ENCODE peak calls at places on chromosomes 11 and 22, in seven cellular contexts. One of them, this sample, is unnamed.

GRCh38 chr11:86663741-86664140 is 8.7 kb downstream of the ME3 start:
- DNase-seq in IMR-90: no peak
- DNase-seq in uterus: no peak
- DNase-seq in mesendoderm: no peak
- DNase-seq in HCT116: no peak
- DNase-seq in PC-9: no peak
- DNase-seq in AG04450: no peak
- DNase-seq in this sample: no peak

GRCh38 chr11:45052361-45052760 is 94.1 kb upstream of the PRDM11 start:
- DNase-seq in IMR-90: no peak
- DNase-seq in uterus: no peak
- DNase-seq in mesendoderm: no peak
- DNase-seq in HCT116: no peak
- DNase-seq in PC-9: no peak
- DNase-seq in AG04450: no peak
- DNase-seq in this sample: no peak

GRCh38 chr11:617248-617911 is 1.6 kb upstream of the IRF7 start:
- DNase-seq in IMR-90: no peak
- DNase-seq in uterus: peak
- DNase-seq in mesendoderm: no peak
- DNase-seq in HCT116: no peak
- DNase-seq in PC-9: no peak
- DNase-seq in AG04450: no peak
- DNase-seq in this sample: no peak

GRCh38 chr11:28674432-28675076 is 566.4 kb downstream of the METTL15 start:
- DNase-seq in IMR-90: peak
- DNase-seq in uterus: no peak
- DNase-seq in mesendoderm: peak
- DNase-seq in HCT116: peak
- DNase-seq in PC-9: peak
- DNase-seq in AG04450: no peak
- DNase-seq in this sample: no peak

GRCh38 chr11:106642331-106642730 is 375.9 kb downstream of the GUCY1A2 start:
- DNase-seq in IMR-90: peak
- DNase-seq in uterus: no peak
- DNase-seq in mesendoderm: no peak
- DNase-seq in HCT116: no peak
- DNase-seq in PC-9: no peak
- DNase-seq in AG04450: peak
- DNase-seq in this sample: no peak

GRCh38 chr22:45552580-45553332 is 50.1 kb downstream of the FBLN1 start:
- DNase-seq in IMR-90: peak
- DNase-seq in uterus: peak
- DNase-seq in mesendoderm: no peak
- DNase-seq in HCT116: no peak
- DNase-seq in PC-9: no peak
- DNase-seq in AG04450: peak
- DNase-seq in this sample: no peak

GRCh38 chr22:19942071-19942885 is 660 bp upstream of the TXNRD2 start:
- DNase-seq in IMR-90: peak
- DNase-seq in uterus: peak
- DNase-seq in mesendoderm: no peak
- DNase-seq in HCT116: no peak
- DNase-seq in PC-9: no peak
- DNase-seq in AG04450: no peak
- DNase-seq in this sample: peak

GRCh38 chr11:61817471-61818202 is 834 bp upstream of the FADS1 start:
- DNase-seq in IMR-90: no peak
- DNase-seq in uterus: no peak
- DNase-seq in mesendoderm: peak
- DNase-seq in HCT116: no peak
- DNase-seq in PC-9: no peak
- DNase-seq in AG04450: no peak
- DNase-seq in this sample: no peak

GRCh38 chr11:120316880-120317688 is 8.0 kb upstream of the TLCD5 start:
- DNase-seq in IMR-90: peak
- DNase-seq in uterus: peak
- DNase-seq in mesendoderm: peak
- DNase-seq in HCT116: no peak
- DNase-seq in PC-9: peak
- DNase-seq in AG04450: no peak
- DNase-seq in this sample: no peak

GRCh38 chr11:112655386-112655785 is 305.8 kb upstream of the NCAM1 start:
- DNase-seq in IMR-90: peak
- DNase-seq in uterus: peak
- DNase-seq in mesendoderm: peak
- DNase-seq in HCT116: no peak
- DNase-seq in PC-9: no peak
- DNase-seq in AG04450: no peak
- DNase-seq in this sample: no peak

GRCh38 chr11:35548925-35549561 is 23.6 kb upstream of the PAMR1 start:
- DNase-seq in IMR-90: peak
- DNase-seq in uterus: no peak
- DNase-seq in mesendoderm: peak
- DNase-seq in HCT116: no peak
- DNase-seq in PC-9: no peak
- DNase-seq in AG04450: no peak
- DNase-seq in this sample: no peak

GRCh38 chr11:134667175-134667500 is 255.1 kb upstream of the B3GAT1 start:
- DNase-seq in IMR-90: no peak
- DNase-seq in uterus: no peak
- DNase-seq in mesendoderm: no peak
- DNase-seq in HCT116: no peak
- DNase-seq in PC-9: no peak
- DNase-seq in AG04450: no peak
- DNase-seq in this sample: no peak

GRCh38 chr22:22092974-22093373 is 110.4 kb upstream of the TOP3B start:
- DNase-seq in IMR-90: no peak
- DNase-seq in uterus: no peak
- DNase-seq in mesendoderm: no peak
- DNase-seq in HCT116: no peak
- DNase-seq in PC-9: no peak
- DNase-seq in AG04450: no peak
- DNase-seq in this sample: no peak

GRCh38 chr11:125952559-125952958 is 6.7 kb downstream of the VSIG10L2 start:
- DNase-seq in IMR-90: no peak
- DNase-seq in uterus: no peak
- DNase-seq in mesendoderm: no peak
- DNase-seq in HCT116: no peak
- DNase-seq in PC-9: no peak
- DNase-seq in AG04450: no peak
- DNase-seq in this sample: no peak

GRCh38 chr11:125953401-125953935 is 7.6 kb downstream of the VSIG10L2 start:
- DNase-seq in IMR-90: no peak
- DNase-seq in uterus: no peak
- DNase-seq in mesendoderm: no peak
- DNase-seq in HCT116: no peak
- DNase-seq in PC-9: no peak
- DNase-seq in AG04450: no peak
- DNase-seq in this sample: no peak

GRCh38 chr11:125954123-125954944 is 8.5 kb downstream of the VSIG10L2 start:
- DNase-seq in IMR-90: no peak
- DNase-seq in uterus: no peak
- DNase-seq in mesendoderm: no peak
- DNase-seq in HCT116: no peak
- DNase-seq in PC-9: no peak
- DNase-seq in AG04450: no peak
- DNase-seq in this sample: no peak

GRCh38 chr11:125951731-125952130 is 5.9 kb downstream of the VSIG10L2 start:
- DNase-seq in IMR-90: no peak
- DNase-seq in uterus: peak
- DNase-seq in mesendoderm: no peak
- DNase-seq in HCT116: no peak
- DNase-seq in PC-9: no peak
- DNase-seq in AG04450: no peak
- DNase-seq in this sample: no peak

GRCh38 chr11:125952973-125953372 is 7.1 kb downstream of the VSIG10L2 start:
- DNase-seq in IMR-90: no peak
- DNase-seq in uterus: peak
- DNase-seq in mesendoderm: no peak
- DNase-seq in HCT116: no peak
- DNase-seq in PC-9: peak
- DNase-seq in AG04450: no peak
- DNase-seq in this sample: no peak
- H3K27ac ChIP-seq in IMR-90: no peak
- H3K27ac ChIP-seq in uterus: peak
- H3K27ac ChIP-seq in mesendoderm: no peak
- H3K27ac ChIP-seq in HCT116: no peak
- H3K27ac ChIP-seq in PC-9: no peak
- H3K27ac ChIP-seq in AG04450: no peak
- H3K27ac ChIP-seq in this sample: no peak

GRCh38 chr11:94151311-94151710 is 22.7 kb downstream of the PANX1 start:
- DNase-seq in IMR-90: no peak
- DNase-seq in uterus: no peak
- DNase-seq in mesendoderm: no peak
- DNase-seq in HCT116: no peak
- DNase-seq in PC-9: no peak
- DNase-seq in AG04450: no peak
- DNase-seq in this sample: no peak

GRCh38 chr11:94151903-94152677 is 23.4 kb downstream of the PANX1 start:
- DNase-seq in IMR-90: peak
- DNase-seq in uterus: no peak
- DNase-seq in mesendoderm: peak
- DNase-seq in HCT116: peak
- DNase-seq in PC-9: peak
- DNase-seq in AG04450: no peak
- DNase-seq in this sample: peak

GRCh38 chr11:94150056-94150455 is 21.4 kb downstream of the PANX1 start:
- DNase-seq in IMR-90: no peak
- DNase-seq in uterus: no peak
- DNase-seq in mesendoderm: no peak
- DNase-seq in HCT116: no peak
- DNase-seq in PC-9: no peak
- DNase-seq in AG04450: no peak
- DNase-seq in this sample: no peak

GRCh38 chr11:94149435-94149834 is 20.8 kb downstream of the PANX1 start:
- DNase-seq in IMR-90: peak
- DNase-seq in uterus: no peak
- DNase-seq in mesendoderm: no peak
- DNase-seq in HCT116: no peak
- DNase-seq in PC-9: no peak
- DNase-seq in AG04450: peak
- DNase-seq in this sample: no peak

DNA sequence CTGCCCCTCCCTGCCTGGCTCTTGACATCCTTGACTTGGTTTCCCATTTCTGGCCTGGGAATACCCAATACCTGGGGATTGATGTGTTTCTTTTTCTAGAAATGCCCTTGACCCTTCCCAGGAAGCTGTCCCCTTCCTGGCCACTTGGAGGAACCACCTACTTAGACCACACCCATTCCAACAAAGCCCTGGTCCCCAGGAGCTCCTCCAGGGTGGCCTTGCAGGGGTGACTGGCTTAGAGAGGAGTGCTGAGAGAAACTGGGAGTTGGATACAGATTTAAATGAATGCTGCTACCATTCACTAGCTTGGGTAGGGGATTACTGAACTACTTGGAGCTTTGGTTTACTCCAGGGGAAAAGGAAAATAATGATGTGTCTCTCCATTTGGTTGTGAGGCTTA is 22.1 kb downstream of the PANX1 start:
- DNase-seq in IMR-90: no peak
- DNase-seq in uterus: no peak
- DNase-seq in mesendoderm: no peak
- DNase-seq in HCT116: no peak
- DNase-seq in PC-9: no peak
- DNase-seq in AG04450: no peak
- DNase-seq in this sample: no peak
- H3K27ac ChIP-seq in IMR-90: no peak
- H3K27ac ChIP-seq in uterus: no peak
- H3K27ac ChIP-seq in mesendoderm: no peak
- H3K27ac ChIP-seq in HCT116: no peak
- H3K27ac ChIP-seq in PC-9: peak
- H3K27ac ChIP-seq in AG04450: no peak
- H3K27ac ChIP-seq in this sample: no peak

DNA sequence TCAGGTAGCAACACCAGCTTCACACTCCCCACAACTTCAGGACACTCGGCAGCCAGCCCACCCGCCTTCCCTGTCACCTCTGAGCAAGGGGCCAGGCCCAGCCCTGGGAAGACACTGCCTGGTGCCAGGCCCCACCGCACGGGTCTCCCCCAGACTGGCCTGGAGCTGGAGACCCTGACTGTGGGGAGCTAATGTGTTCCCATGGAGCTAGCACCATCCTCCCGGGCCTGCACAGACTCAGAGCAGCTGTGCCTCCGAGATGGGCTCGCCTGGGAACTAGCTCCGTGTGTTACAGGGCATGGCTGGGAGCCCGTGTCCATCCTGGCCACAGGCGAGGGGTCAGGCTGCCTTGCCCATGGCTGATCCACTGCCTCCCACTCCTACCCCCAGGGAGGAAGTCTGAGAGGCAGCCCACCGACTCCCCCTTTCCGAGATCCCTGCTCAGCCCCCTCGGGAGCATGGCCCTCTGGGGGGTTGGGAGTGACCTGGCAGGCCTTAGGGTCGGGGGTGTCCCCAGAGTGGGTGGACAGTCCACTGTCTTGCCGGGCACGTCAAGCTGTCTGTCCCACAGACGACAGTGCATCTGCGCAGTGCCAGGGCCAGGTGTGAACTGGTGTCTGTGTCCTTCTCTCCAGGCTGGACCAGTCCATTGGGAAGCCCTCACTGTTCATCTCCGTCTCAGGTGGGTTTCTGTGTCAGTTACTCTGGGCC is 76.7 kb upstream of the KCNQ1OT1 start:
- DNase-seq in IMR-90: no peak
- DNase-seq in uterus: peak
- DNase-seq in mesendoderm: no peak
- DNase-seq in HCT116: no peak
- DNase-seq in PC-9: no peak
- DNase-seq in AG04450: no peak
- DNase-seq in this sample: no peak
- H3K27ac ChIP-seq in IMR-90: no peak
- H3K27ac ChIP-seq in uterus: no peak
- H3K27ac ChIP-seq in mesendoderm: no peak
- H3K27ac ChIP-seq in HCT116: no peak
- H3K27ac ChIP-seq in PC-9: no peak
- H3K27ac ChIP-seq in AG04450: no peak
- H3K27ac ChIP-seq in this sample: no peak

GRCh38 chr22:32986773-32987050 is 71.5 kb downstream of the SYN3 start:
- DNase-seq in IMR-90: no peak
- DNase-seq in uterus: no peak
- DNase-seq in mesendoderm: no peak
- DNase-seq in HCT116: no peak
- DNase-seq in PC-9: no peak
- DNase-seq in AG04450: no peak
- DNase-seq in this sample: no peak

GRCh38 chr22:32990187-32990586 is 68.0 kb downstream of the SYN3 start:
- DNase-seq in IMR-90: no peak
- DNase-seq in uterus: no peak
- DNase-seq in mesendoderm: no peak
- DNase-seq in HCT116: no peak
- DNase-seq in PC-9: no peak
- DNase-seq in AG04450: no peak
- DNase-seq in this sample: no peak

GRCh38 chr22:32991353-32992115 is 66.6 kb downstream of the SYN3 start:
- DNase-seq in IMR-90: no peak
- DNase-seq in uterus: peak
- DNase-seq in mesendoderm: no peak
- DNase-seq in HCT116: no peak
- DNase-seq in PC-9: peak
- DNase-seq in AG04450: no peak
- DNase-seq in this sample: no peak

GRCh38 chr22:32985899-32986772 is 72.0 kb downstream of the SYN3 start:
- DNase-seq in IMR-90: peak
- DNase-seq in uterus: peak
- DNase-seq in mesendoderm: peak
- DNase-seq in HCT116: peak
- DNase-seq in PC-9: peak
- DNase-seq in AG04450: peak
- DNase-seq in this sample: peak

GRCh38 chr22:32987081-32987631 is 71.0 kb downstream of the SYN3 start:
- DNase-seq in IMR-90: no peak
- DNase-seq in uterus: no peak
- DNase-seq in mesendoderm: peak
- DNase-seq in HCT116: no peak
- DNase-seq in PC-9: peak
- DNase-seq in AG04450: no peak
- DNase-seq in this sample: no peak
- H3K27ac ChIP-seq in IMR-90: no peak
- H3K27ac ChIP-seq in uterus: no peak
- H3K27ac ChIP-seq in mesendoderm: peak
- H3K27ac ChIP-seq in HCT116: no peak
- H3K27ac ChIP-seq in PC-9: no peak
- H3K27ac ChIP-seq in AG04450: no peak
- H3K27ac ChIP-seq in this sample: no peak